ENCODE peak calls at places on chromosomes 5 and 9, in seven cellular contexts. C is hepatocyte, K is GM23248, W is fibroblast of lung, H is mammary epithelial cell, G is PC-9, F is MM.1S. N is an unnamed sample. For H3K9me3, the result is how much of the 10 kb centered on the place peaks cover.

GRCh38 chr9:125325821-125326220 is 64.2 kb downstream of the GAPVD1 start:
- DNase-seq in C (no peak), K (peak), W (no peak), H (peak), G (no peak), F (no peak), N (no peak)

GRCh38 chr9:74570879-74571512 is 73.9 kb downstream of the RORB start:
- DNase-seq in C (peak), K (peak), W (peak), H (peak), G (peak), F (peak), N (no peak)

GRCh38 chr9:7570107-7570720 is 229.4 kb downstream of the DMAC1 start:
- DNase-seq in C (peak), K (peak), W (peak), H (peak), G (peak), F (peak), N (peak)

GRCh38 chr9:104961238-104961637 is 33.3 kb upstream of the ABCA1 start:
- DNase-seq in C (peak), K (peak), W (peak), H (peak), G (peak), F (peak), N (peak)

GRCh38 chr9:122374885-122375420 is 4.1 kb downstream of the PTGS1 start:
- DNase-seq in C (peak), K (peak), W (peak), H (no peak), G (no peak), F (no peak), N (peak)

GRCh38 chr9:34171753-34172535 is 6.9 kb upstream of the UBAP1 start:
- DNase-seq in C (no peak), K (no peak), W (no peak), H (no peak), G (no peak), F (peak), N (no peak)

GRCh38 chr9:126151671-126152050 is 175.0 kb upstream of the MVB12B start:
- DNase-seq in C (no peak), K (peak), W (no peak), H (no peak), G (no peak), F (no peak), N (no peak)

GRCh38 chr5:146345578-146346366 is 7.1 kb downstream of the POU4F3 start:
- DNase-seq in C (no peak), K (no peak), W (no peak), H (no peak), G (no peak), F (no peak), N (no peak)

GRCh38 chr5:121698690-121699089 is 153.0 kb upstream of the FTMT start:
- DNase-seq in C (no peak), K (no peak), W (no peak), H (no peak), G (no peak), F (no peak), N (no peak)

GRCh38 chr5:148083203-148083602 is 19.4 kb downstream of the SPINK5 start:
- DNase-seq in C (no peak), K (no peak), W (no peak), H (no peak), G (no peak), F (no peak), N (no peak)

GRCh38 chr5:115888027-115888426 is 46.3 kb downstream of the AP3S1 start:
- DNase-seq in C (no peak), K (peak), W (peak), H (no peak), G (no peak), F (no peak), N (no peak)

GRCh38 chr5:158810615-158811014 is 289.1 kb downstream of the EBF1 start:
- DNase-seq in C (no peak), K (no peak), W (no peak), H (no peak), G (no peak), F (no peak), N (no peak)

GRCh38 chr9:22169732-22170131 is 160.6 kb upstream of the CDKN2B start:
- DNase-seq in C (no peak), K (no peak), W (no peak), H (no peak), G (no peak), F (no peak), N (no peak)

DNA sequence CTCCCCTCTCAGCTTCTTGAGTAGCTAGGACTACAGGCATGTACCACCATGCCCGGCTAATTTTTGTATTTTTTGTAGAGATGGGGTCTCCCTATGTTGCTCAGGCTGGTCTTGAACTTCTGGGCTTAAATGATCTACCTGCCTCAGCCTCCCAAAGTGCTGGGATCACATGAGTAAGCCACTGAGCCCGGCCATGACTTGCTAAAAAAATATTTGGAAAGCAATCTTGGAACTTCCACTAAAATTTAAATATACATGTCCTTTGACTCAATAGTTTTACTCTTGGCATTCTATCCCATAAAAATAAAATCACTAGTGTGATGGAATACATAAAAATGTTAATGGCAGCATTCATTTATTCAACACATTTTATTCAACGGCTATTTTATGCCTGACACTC is 50.5 kb downstream of the KCNV2 start:
- DNase-seq in C (no peak), K (no peak), W (no peak), H (no peak), G (no peak), F (no peak), N (no peak)
- TF ChIP-seq EZH2 in C (no peak), K (no peak), W (no peak), H (no peak), G (no peak), F (no peak), N (no peak)

GRCh38 chr9:8724284-8725018 is 924.9 kb upstream of the DMAC1 start:
- DNase-seq in C (no peak), K (no peak), W (no peak), H (no peak), G (no peak), F (no peak), N (no peak)
- H3K27ac ChIP-seq in C (no peak), K (no peak), W (no peak), H (no peak), G (no peak), F (no peak), N (no peak)

DNA sequence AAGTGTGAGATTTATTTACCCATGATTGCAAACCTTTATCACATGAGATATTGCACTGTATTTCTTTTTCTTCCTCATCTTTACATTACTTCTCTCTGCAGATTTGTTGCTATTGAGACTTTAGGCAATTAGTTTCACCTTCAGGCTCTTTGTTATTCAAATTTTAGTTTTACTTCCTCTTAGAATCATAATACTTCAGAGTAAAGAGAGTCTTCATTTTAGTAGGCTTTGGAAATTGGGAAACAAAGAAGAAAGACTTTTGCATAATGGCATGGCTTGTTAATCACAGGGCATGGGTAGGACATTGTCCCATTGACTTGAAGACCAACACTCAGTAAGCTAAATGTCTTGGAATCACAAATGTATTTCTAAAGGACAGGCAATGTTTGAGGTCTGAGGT is 1.2 kb upstream of the PCDHGA5 start:
- DNase-seq in C (no peak), K (no peak), W (no peak), H (no peak), G (no peak), F (no peak), N (no peak)
- H3K9me3 ChIP-seq in C (under half), K (under half), W (under half), H (under half), G (under half), F (under half), N (half or more)

DNA sequence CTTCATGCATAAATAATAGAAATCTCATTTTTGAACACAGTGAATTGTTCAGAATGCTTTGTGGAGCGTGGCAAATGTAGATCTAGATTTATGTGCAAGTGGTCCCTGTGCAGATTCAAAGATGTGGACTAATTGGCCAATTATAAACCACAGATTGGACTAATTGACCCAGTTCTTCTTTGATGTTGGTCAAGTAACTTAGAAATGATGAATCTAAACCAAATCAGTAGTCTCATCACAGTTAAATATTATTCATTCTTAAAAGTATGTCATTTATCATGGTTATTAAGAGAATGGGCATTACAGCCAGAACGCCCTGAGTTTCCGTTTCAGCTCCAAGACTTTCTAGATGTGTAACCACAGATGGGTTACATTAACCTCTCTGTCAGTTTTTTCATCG is 11.7 kb upstream of the PDE4D start:
- DNase-seq in C (no peak), K (no peak), W (no peak), H (no peak), G (no peak), F (no peak), N (no peak)
- TF ChIP-seq EZH2 in C (no peak), K (no peak), W (no peak), H (no peak), G (no peak), F (no peak), N (no peak)

GRCh38 chr9:129983891-129984290 is 59.1 kb downstream of the FNBP1 start:
- DNase-seq in C (no peak), K (peak), W (peak), H (no peak), G (no peak), F (no peak), N (peak)
- H3K27ac ChIP-seq in C (no peak), K (no peak), W (no peak), H (no peak), G (no peak), F (no peak), N (no peak)

N was measured in astrocyte.